ENCODE peak calls at places on chromosomes 16 and 17, in seven cellular contexts. N is activated CD4-positive, alpha-beta T cell treated with anti-CD3 and anti-CD28 coated beads for 24 hours; C is hypothalamus; F is Kasumi-1; W is mucosa of gallbladder; T is NCI-H460; P is NCI-H1930. Y is an unnamed sample.

GRCh38 chr17:49748791-49749190 is 15.1 kb downstream of the FAM117A start:
- DNase-seq in C (no peak), F (no peak), W (no peak), T (no peak), N (peak), P (no peak), Y (peak)

GRCh38 chr17:9239260-9239820 is 218.0 kb downstream of the NTN1 start:
- DNase-seq in C (no peak), N (no peak), W (no peak), F (no peak), P (no peak), T (no peak), Y (no peak)

GRCh38 chr17:4582691-4583090 is 1.6 kb upstream of the SMTNL2 start:
- DNase-seq in N (no peak), P (no peak), T (no peak), F (no peak), C (no peak), W (no peak), Y (no peak)

GRCh38 chr17:73616120-73616872 is 27.9 kb downstream of the SDK2 start:
- DNase-seq in W (no peak), P (no peak), N (no peak), C (no peak), F (no peak), T (no peak), Y (no peak)

GRCh38 chr17:17042851-17043667 is 802 bp downstream of the MPRIP start:
- DNase-seq in C (no peak), N (no peak), P (no peak), F (no peak), T (no peak), W (no peak), Y (peak)

GRCh38 chr17:43814714-43815113 is 18.2 kb downstream of the MPP3 start:
- DNase-seq in W (no peak), F (no peak), N (no peak), T (no peak), C (no peak), P (no peak), Y (no peak)

GRCh38 chr16:53714080-53715050 is 10.4 kb downstream of the FTO start:
- DNase-seq in T (no peak), W (no peak), F (no peak), C (no peak), P (peak), N (no peak), Y (no peak)

GRCh38 chr16:4327386-4327781 is 11.5 kb downstream of the GLIS2 start:
- DNase-seq in T (no peak), P (no peak), W (no peak), F (no peak), N (no peak), C (no peak), Y (no peak)

GRCh38 chr17:2398655-2399571 is 1.9 kb downstream of the MNT start:
- DNase-seq in P (peak), F (peak), N (peak), W (peak), T (peak), C (no peak), Y (peak)

GRCh38 chr16:81616321-81617020 is 162.6 kb upstream of the PLCG2 start:
- DNase-seq in N (peak), C (no peak), T (no peak), P (no peak), F (peak), W (peak), Y (peak)

GRCh38 chr16:28845173-28846079 is 722 bp downstream of the TUFM start:
- DNase-seq in C (no peak), T (no peak), N (peak), P (no peak), F (peak), W (no peak), Y (peak)

GRCh38 chr17:64736804-64737492 is 74.8 kb upstream of the SMURF2 start:
- DNase-seq in C (no peak), W (peak), P (no peak), F (peak), T (peak), N (peak), Y (peak)

GRCh38 chr16:87956771-87957279 is 5.6 kb downstream of the BANP start:
- DNase-seq in T (no peak), P (no peak), W (no peak), C (no peak), F (peak), N (no peak), Y (peak)

GRCh38 chr17:49834118-49834743 is 13.6 kb downstream of the TAC4 start:
- DNase-seq in C (no peak), P (no peak), T (no peak), N (no peak), W (no peak), F (no peak), Y (no peak)

GRCh38 chr17:28524476-28525415 is 18.6 kb downstream of the FOXN1 start:
- DNase-seq in W (peak), P (no peak), T (peak), F (no peak), N (no peak), C (no peak), Y (no peak)

GRCh38 chr16:2498531-2499253 is 15.1 kb upstream of the ATP6V0C start:
- DNase-seq in C (no peak), T (no peak), W (no peak), F (no peak), P (no peak), N (no peak), Y (no peak)

GRCh38 chr17:81392909-81393654 is 2.2 kb upstream of the BAHCC1 start:
- DNase-seq in P (no peak), C (no peak), W (no peak), F (no peak), N (no peak), T (no peak), Y (no peak)

GRCh38 chr17:65442250-65442649 is 119.2 kb downstream of the AXIN2 start:
- DNase-seq in N (no peak), T (no peak), C (no peak), P (no peak), F (no peak), W (no peak), Y (no peak)

GRCh38 chr17:28912281-28912937 is 9.5 kb upstream of the DHRS13 start:
- DNase-seq in T (no peak), N (no peak), W (no peak), P (no peak), C (no peak), F (no peak), Y (no peak)

GRCh38 chr16:11084484-11085024 is 140.2 kb downstream of the CLEC16A start:
- DNase-seq in T (no peak), N (no peak), W (no peak), F (no peak), C (no peak), P (no peak), Y (no peak)

GRCh38 chr17:37702605-37703004 is 42.3 kb downstream of the HNF1B start:
- DNase-seq in C (no peak), T (peak), N (no peak), F (no peak), W (no peak), P (no peak), Y (no peak)